ENCODE peak calls at places on chromosomes 3 and 15, in four cellular contexts. C is IMR-90, A is HepG2, Z is K562. L is an unnamed sample.

GRCh38 chr15:92541197-92542190 is 114.1 kb downstream of the FAM174B start:
- DNase-seq in C (no peak), A (no peak), Z (no peak), L (no peak)

GRCh38 chr15:69593981-69594966 is 141.7 kb downstream of the RPLP1 start:
- DNase-seq in Z (peak), A (peak), C (peak), L (peak)

GRCh38 chr15:27088584-27089232 is 117.7 kb downstream of the GABRG3 start:
- DNase-seq in A (no peak), Z (peak), C (no peak), L (no peak)

GRCh38 chr3:168939651-168940238 is 723.8 kb downstream of the MECOM start:
- DNase-seq in Z (no peak), A (no peak), C (no peak), L (no peak)

GRCh38 chr3:181212271-181212670 is 222.7 kb upstream of the DNAJC19 start:
- DNase-seq in A (no peak), C (no peak), Z (no peak), L (no peak)

GRCh38 chr3:197376020-197376419 is 77.6 kb upstream of the DLG1 start:
- DNase-seq in A (no peak), Z (no peak), C (no peak), L (no peak)

GRCh38 chr3:40718681-40719080 is 193.9 kb downstream of the ZNF621 start:
- DNase-seq in Z (no peak), A (no peak), C (no peak), L (no peak)

GRCh38 chr3:184727357-184728060 is 15.6 kb upstream of the MAGEF1 start:
- DNase-seq in C (peak), Z (peak), A (peak), L (peak)

GRCh38 chr3:52299815-52300611 is 12.4 kb downstream of the GLYCTK start:
- DNase-seq in C (peak), Z (peak), A (peak), L (no peak)

GRCh38 chr3:191331443-191331842 is 1.1 kb upstream of the UTS2B start:
- DNase-seq in C (peak), Z (no peak), A (no peak), L (no peak)

GRCh38 chr3:136464502-136464901 is 214.4 kb downstream of the PCCB start:
- DNase-seq in A (no peak), Z (no peak), C (peak), L (no peak)

GRCh38 chr15:70669966-70670658 is 93.2 kb downstream of the UACA start:
- DNase-seq in A (peak), C (no peak), Z (peak), L (no peak)

GRCh38 chr15:42071717-42072116 is 22.6 kb downstream of the PLA2G4D start:
- DNase-seq in C (no peak), A (no peak), Z (no peak), L (no peak)

DNA sequence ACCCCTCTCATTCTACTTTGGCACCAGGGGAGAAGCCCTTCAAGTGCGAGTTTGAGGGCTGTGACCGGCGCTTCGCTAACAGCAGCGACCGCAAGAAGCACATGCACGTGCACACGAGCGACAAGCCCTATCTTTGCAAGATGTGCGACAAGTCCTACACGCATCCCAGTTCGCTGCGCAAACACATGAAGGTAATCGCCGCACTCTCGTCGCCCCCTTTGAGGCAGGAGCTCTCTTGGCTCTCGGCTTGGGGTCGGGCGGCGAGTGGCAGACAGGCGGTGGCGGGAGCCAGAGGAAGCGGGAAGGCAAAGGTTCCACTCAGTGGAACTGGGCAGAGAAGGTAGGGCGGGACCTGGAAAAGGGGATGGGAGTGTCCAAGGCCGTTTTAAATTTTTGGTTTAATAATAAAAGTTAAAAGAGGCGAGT is 3.3 kb downstream of the ZIC1 start:
- DNase-seq in Z (no peak), A (no peak), C (no peak), L (no peak)
- TF ChIP-seq MAZ in Z (no peak), A (no peak), C (no peak), L (no peak)

GRCh38 chr15:31274496-31275330 is 51.9 kb upstream of the KLF13 start:
- DNase-seq in Z (no peak), C (peak), A (peak), L (no peak)
- H3K27ac ChIP-seq in Z (no peak), C (no peak), A (no peak), L (no peak)

GRCh38 chr3:124986153-124987143 is 51.9 kb upstream of the MUC13 start:
- DNase-seq in Z (peak), C (peak), A (no peak), L (peak)
- TF ChIP-seq MAZ in Z (no peak), C (no peak), A (no peak), L (no peak)

DNA sequence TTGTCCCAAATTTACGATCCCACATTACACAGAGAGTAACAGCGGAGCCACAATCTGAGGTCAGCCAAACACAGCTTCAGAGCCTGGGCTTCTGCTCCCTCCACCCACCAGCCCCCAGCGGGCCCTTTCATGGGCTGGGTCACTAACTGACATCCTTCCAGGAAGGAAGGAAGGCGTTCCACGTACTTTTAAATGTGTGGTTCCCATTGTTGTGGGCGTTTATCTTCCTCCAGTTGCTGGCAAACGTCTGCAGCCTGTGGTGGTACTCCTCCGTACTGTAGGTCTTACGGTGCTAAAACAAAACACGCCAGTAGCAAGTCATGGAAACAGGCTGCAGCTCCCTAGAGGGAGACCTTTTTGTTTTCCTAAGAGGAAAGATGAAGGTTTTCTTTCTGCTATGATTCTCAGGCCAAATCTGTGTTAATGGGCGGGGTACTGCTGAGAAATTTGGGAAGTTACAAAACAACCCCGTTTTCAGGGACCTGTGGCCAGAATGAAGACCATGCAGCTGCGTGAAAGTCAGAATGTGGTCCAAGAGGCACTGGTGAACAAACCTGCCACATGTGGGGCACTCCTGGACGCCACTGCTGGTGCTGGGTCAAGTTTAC is 7.6 kb downstream of the CTSH start:
- DNase-seq in C (no peak), A (no peak), Z (peak), L (no peak)
- H3K27ac ChIP-seq in C (no peak), A (no peak), Z (peak), L (no peak)

GRCh38 chr15:38886315-38887163 is 321.9 kb upstream of the RASGRP1 start:
- DNase-seq in Z (no peak), A (no peak), C (peak), L (peak)

GRCh38 chr15:38885477-38885952 is 320.9 kb upstream of the RASGRP1 start:
- DNase-seq in A (no peak), C (no peak), Z (no peak), L (no peak)

GRCh38 chr15:38885001-38885400 is 320.4 kb upstream of the RASGRP1 start:
- DNase-seq in C (peak), Z (no peak), A (peak), L (peak)

GRCh38 chr15:38882226-38882625 is 317.6 kb upstream of the RASGRP1 start:
- DNase-seq in Z (no peak), A (no peak), C (no peak), L (no peak)

DNA sequence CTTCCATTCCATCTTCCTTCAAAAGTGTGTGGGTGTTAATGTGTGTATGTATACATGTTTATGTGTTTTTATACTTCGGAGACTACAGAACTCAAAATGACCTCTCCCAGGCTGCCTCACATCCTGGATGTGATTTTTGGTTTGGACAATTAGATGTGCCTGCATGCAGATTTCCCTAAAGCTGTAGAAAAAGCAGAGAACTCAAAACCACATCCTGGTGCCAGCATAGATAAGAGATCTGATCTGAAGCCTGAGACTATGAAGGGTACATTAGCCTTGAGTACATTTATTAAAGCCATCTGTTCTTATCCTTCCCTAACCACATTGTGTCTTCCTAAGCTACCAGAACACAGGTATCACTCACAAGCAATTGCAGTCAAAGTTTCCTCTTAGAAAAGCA is 319.4 kb upstream of the RASGRP1 start:
- DNase-seq in A (no peak), Z (no peak), C (peak), L (no peak)
- TF ChIP-seq MAZ in A (no peak), Z (no peak), C (no peak), L (no peak)

GRCh38 chr15:89400121-89400996 is 65.7 kb upstream of the POLG start:
- DNase-seq in A (no peak), C (no peak), Z (no peak), L (peak)
- H3K27ac ChIP-seq in A (no peak), C (no peak), Z (no peak), L (peak)

GRCh38 chr15:78320173-78320572 is 20.0 kb upstream of the CRABP1 start:
- DNase-seq in Z (no peak), A (no peak), C (no peak), L (no peak)
- TF ChIP-seq MAZ in Z (no peak), A (no peak), C (no peak), L (no peak)